ENCODE peak calls at places on chromosomes 3 and 15, in four cellular contexts. X, M, Q and W are unnamed samples.

GRCh38 chr15:29740692-29741311 is 81.5 kb downstream of the TJP1 start:
- DNase-seq in X (no peak), M (no peak), Q (no peak), W (peak)

GRCh38 chr15:71079208-71080044 is 35.8 kb upstream of the THSD4 start:
- DNase-seq in X (no peak), M (no peak), Q (no peak), W (no peak)

GRCh38 chr3:127042634-127043033 is 59.7 kb downstream of the PLXNA1 start:
- DNase-seq in X (no peak), M (no peak), Q (no peak), W (no peak)

GRCh38 chr15:94582368-94582767 is 351.0 kb downstream of the MCTP2 start:
- DNase-seq in X (no peak), M (peak), Q (no peak), W (peak)

GRCh38 chr3:71310595-71311319 is 272.8 kb downstream of the FOXP1 start:
- DNase-seq in X (peak), M (no peak), Q (no peak), W (no peak)

GRCh38 chr3:129795596-129795995 is 97.9 kb downstream of the TMCC1 start:
- DNase-seq in X (no peak), M (peak), Q (no peak), W (no peak)

GRCh38 chr3:4795905-4796304 is 183.3 kb upstream of the BHLHE40 start:
- DNase-seq in X (no peak), M (no peak), Q (no peak), W (no peak)

GRCh38 chr15:43199945-43200488 is 14.8 kb downstream of the CCNDBP1 start:
- DNase-seq in X (no peak), M (no peak), Q (no peak), W (no peak)

GRCh38 chr3:47398218-47398617 is 17.4 kb downstream of the PTPN23 start:
- DNase-seq in X (no peak), M (no peak), Q (no peak), W (no peak)

GRCh38 chr3:152909180-152909883 is 74.4 kb downstream of the P2RY1 start:
- DNase-seq in X (peak), M (no peak), Q (no peak), W (no peak)

GRCh38 chr3:126476166-126476975 is 680 bp upstream of the ZXDC start:
- DNase-seq in X (no peak), M (peak), Q (peak), W (no peak)

GRCh38 chr15:57393081-57393480 is 16.8 kb downstream of the CGNL1 start:
- DNase-seq in X (no peak), M (no peak), Q (no peak), W (no peak)

GRCh38 chr3:159796744-159797143 is 191.9 kb upstream of the IL12A start:
- DNase-seq in X (no peak), M (no peak), Q (no peak), W (no peak)

GRCh38 chr15:101183926-101184305 is 67.9 kb downstream of the CHSY1 start:
- DNase-seq in X (no peak), M (no peak), Q (no peak), W (no peak)

GRCh38 chr3:8246070-8246469 is 255.6 kb upstream of the LMCD1 start:
- DNase-seq in X (no peak), M (no peak), Q (no peak), W (no peak)

DNA sequence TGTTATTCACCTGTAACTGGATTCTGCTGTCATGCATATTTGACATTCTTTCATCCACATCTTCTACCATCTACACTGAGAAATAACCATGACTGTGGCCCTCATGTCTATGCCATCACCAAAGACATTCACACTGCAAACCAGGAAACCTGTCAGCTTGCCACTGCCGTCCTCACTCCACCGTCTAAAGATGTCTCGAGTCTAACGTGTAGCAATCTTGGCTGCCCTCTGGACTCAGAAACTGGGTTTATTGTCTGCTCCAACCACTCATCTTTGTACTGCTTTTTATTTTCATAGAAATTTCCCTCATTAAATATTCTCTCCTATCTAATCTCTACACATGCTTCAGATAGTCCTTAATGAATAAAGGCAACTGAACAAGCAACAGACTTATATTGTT is 57.1 kb downstream of the CRYGS start:
- DNase-seq in X (no peak), M (no peak), Q (no peak), W (no peak)
- H3K4me3 ChIP-seq in X (no peak), M (no peak), Q (no peak), W (no peak)

DNA sequence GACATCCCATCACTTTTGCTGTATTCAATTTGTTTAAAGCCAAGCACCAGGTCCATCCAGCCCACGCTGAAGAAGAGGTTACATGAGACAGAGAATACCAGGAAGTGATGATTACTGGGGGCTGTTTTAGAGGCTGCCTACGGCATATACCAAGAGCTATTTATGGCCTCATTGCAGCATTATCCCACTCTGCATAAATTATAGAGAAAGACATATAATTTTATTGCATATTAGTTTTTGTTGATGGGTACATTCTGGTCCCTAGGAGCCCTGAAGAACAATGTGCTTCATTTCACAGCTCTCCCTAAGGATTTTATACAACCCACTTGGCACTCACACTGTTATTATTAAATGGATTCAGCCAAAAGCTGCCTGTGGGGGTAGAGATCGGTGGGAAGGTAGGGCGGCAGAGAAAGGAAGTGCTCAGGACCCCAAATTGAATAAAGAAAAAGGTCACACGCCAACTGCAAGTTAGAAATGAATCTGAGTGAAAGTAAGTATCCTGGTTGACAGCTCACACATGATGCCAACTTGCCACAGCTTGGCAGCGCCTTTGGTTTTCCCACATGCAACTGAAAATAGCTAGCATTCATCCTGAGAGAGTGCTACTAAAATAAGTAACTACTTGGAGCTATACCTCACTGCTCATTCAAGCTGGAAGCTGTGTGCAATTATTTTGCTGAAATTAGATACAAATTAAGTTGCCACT is 73.7 kb downstream of the CCNL1 start:
- DNase-seq in X (peak), M (no peak), Q (no peak), W (no peak)
- H3K4me3 ChIP-seq in X (no peak), M (no peak), Q (no peak), W (no peak)

DNA sequence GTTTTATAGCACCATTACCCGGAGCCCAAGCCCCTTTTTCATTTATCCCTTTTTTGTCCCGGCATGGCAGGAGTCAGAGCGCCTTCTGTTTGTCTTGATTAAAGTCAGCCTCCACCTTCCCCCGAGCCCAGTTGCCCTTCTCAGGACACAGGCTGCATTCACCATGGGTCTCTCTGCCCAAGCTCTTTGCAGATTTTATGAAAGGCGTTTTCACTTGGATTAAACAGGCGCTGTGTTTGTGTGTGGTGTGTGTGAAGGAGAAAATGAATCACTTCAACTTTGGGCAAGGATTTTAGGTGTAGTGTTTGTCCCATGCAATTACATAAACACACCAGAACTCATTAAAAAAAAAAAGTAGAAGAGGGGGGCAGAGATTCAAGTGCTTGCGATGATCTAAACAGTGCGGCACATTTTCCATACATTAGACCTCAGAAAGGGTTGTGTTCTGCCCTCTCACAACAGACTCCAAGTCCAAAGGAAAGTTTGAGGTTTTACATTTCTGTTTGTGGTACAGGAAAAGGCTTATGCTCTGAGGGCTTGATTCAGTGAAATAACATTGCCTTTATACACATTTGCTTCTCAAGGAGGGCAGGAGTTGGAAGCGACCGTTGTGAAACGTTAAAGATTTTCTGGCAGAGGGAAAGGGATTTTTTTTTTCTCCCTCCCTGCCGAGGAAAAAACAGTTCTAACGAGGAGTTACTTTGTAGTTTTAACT is 14.5 kb upstream of the IL16 start:
- DNase-seq in X (no peak), M (no peak), Q (no peak), W (no peak)
- H3K4me3 ChIP-seq in X (peak), M (no peak), Q (no peak), W (no peak)

DNA sequence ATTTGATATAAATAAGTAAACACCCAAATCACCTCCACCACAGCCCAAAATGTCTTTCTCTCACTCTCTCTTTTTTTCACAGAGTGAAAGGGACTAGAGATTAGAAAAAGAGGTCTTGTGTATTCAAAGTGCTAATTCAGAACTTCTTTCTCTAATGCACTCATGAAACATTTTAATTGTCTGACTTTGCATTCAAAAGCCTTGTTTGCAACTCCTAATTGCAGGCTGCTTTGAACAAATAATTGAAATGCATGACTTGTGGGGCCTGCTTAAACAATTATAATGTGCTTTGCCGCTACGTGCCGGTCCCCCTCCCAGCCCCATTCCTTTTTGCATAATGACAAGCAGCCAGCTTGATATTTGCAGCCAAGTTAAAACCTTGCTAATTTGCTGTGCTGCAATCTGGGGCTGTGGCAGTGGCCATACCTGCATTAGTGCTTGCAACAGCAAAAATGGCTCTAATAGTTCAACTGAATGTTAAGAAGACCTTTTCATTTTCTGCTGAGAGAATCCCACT is 114.5 kb downstream of the FOXB1 start:
- DNase-seq in X (no peak), M (no peak), Q (no peak), W (no peak)
- H3K4me3 ChIP-seq in X (no peak), M (no peak), Q (no peak), W (no peak)

GRCh38 chr15:96261575-96262034 is 68.9 kb upstream of the NR2F2 start:
- DNase-seq in X (no peak), M (no peak), Q (no peak), W (no peak)

GRCh38 chr15:96262497-96263268 is 67.8 kb upstream of the NR2F2 start:
- DNase-seq in X (no peak), M (no peak), Q (no peak), W (no peak)

GRCh38 chr15:96262097-96262496 is 68.4 kb upstream of the NR2F2 start:
- DNase-seq in X (no peak), M (no peak), Q (no peak), W (no peak)

GRCh38 chr15:96264801-96265515 is 65.5 kb upstream of the NR2F2 start:
- DNase-seq in X (no peak), M (no peak), Q (no peak), W (no peak)

DNA sequence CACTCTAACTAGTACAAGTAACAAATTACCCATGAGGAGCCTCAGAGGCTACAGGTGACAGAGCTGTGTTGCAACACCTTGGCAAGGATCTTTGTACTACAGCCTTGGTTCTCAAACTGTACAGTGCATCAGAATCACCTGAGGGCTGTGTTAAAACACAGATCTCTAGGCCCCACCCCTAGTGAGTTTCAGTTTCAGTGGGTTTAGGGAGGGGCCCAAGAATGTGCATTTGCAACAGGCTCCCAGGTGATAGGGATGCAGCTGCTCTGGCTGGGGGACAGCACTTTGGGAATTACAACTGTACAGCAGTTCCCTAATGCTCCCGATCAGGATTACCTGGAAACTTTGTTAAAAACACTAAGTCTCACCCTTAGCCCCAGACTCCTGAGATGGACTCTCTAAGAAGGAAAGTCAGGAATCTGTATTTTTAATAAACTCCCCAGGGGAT is 66.1 kb upstream of the NR2F2 start:
- DNase-seq in X (no peak), M (no peak), Q (no peak), W (peak)
- H3K4me3 ChIP-seq in X (no peak), M (peak), Q (no peak), W (no peak)

GRCh38 chr3:114319453-114319852 is 25.6 kb downstream of the TIGIT start:
- DNase-seq in X (no peak), M (no peak), Q (no peak), W (no peak)
- H3K4me3 ChIP-seq in X (no peak), M (no peak), Q (no peak), W (no peak)

DNA sequence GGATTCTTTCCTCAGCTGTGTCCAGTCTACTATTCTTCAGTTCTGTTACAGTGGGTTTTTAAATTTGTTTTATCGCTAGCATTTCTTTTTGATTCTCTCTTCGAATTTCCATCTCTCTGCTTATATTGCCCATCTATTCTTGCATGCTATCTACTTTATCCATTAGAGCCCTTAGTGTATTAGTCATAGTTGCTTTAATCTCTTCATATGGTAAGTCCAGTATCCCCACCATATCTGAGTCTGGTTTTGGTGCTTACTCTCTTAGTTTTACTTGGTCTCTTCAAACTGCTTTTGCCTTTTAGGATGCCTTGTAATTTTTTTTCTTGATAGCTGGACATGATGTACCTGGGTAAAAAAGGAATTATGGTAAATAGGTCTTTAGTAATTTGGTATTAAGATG is 9.1 kb downstream of the TIMMDC1 start:
- DNase-seq in X (no peak), M (no peak), Q (no peak), W (no peak)
- H3K4me3 ChIP-seq in X (no peak), M (no peak), Q (no peak), W (no peak)

GRCh38 chr15:77631790-77632551 is 741 bp downstream of the LINGO1 start:
- DNase-seq in X (no peak), M (no peak), Q (no peak), W (no peak)
- H3K4me3 ChIP-seq in X (peak), M (peak), Q (peak), W (no peak)

DNA sequence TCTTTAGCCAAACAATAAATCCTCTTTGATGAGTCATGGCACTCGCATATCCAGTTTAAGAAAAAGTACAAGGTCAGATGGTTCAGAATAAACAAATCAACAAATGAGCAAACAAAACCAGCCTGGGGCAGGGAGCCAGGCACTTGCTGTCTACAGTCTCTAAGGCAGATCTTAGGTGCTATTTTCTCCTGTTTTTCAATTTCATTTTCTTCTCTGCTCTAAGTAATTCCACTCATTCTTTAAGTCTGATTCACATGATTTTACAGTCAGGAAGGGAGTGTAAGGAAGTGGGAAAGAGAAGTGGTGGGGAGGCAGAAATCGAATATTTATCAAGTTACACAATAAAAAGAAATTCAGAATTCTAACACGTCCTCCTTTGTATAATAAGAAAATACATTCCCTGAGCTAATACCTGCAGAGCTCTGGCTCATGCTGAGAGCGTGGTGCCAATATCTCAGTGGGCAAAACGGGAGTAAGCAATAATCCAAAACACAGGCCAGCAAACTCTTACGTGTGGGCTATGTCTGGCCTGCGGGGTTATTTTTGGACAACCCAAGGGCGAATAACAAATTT is 298.6 kb downstream of the ADAMTS17 start:
- DNase-seq in X (no peak), M (peak), Q (no peak), W (no peak)
- H3K4me3 ChIP-seq in X (no peak), M (peak), Q (no peak), W (no peak)

GRCh38 chr15:45112143-45112591 is 1.8 kb downstream of the DUOX2 start:
- DNase-seq in X (no peak), M (no peak), Q (no peak), W (no peak)
- H3K4me3 ChIP-seq in X (no peak), M (peak), Q (no peak), W (no peak)